ENCODE peak calls at places on chromosomes 4 and X, in five cellular contexts. I is astrocyte of the cerebellum, Y is lower lobe of right lung, X is left lung, T is brain microvascular endothelial cell. O is an unnamed sample.

GRCh38 chrX:123803331-123803983 is 56.4 kb upstream of the XIAP start:
- DNase-seq in I (no peak), Y (no peak), X (no peak), T (peak; percentile 74), O (no peak)

GRCh38 chrX:69113723-69114122 is 51.5 kb downstream of the PJA1 start:
- DNase-seq in I (no peak), Y (no peak), X (no peak), T (no peak), O (no peak)

GRCh38 chr4:152073738-152074137 is 312.9 kb upstream of the GATB start:
- DNase-seq in I (no peak), Y (peak; percentile 71), X (no peak), T (no peak), O (no peak)

GRCh38 chrX:12894074-12894691 is 12.2 kb upstream of the TLR8 start:
- DNase-seq in I (no peak), Y (peak; percentile 55), X (no peak), T (peak; percentile 8), O (no peak)

GRCh38 chrX:70527053-70527452 is 82.4 kb downstream of the DLG3 start:
- DNase-seq in I (no peak), Y (no peak), X (no peak), T (no peak), O (no peak)

GRCh38 chr4:173573286-173573685 is 43.3 kb upstream of the HAND2 start:
- DNase-seq in I (no peak), Y (no peak), X (no peak), T (no peak), O (no peak)

GRCh38 chr4:84887824-84888223 is 78.7 kb downstream of the WDFY3 start:
- DNase-seq in I (no peak), Y (no peak), X (no peak), T (peak; percentile 62), O (no peak)

GRCh38 chr4:88537725-88538124 is 14.1 kb upstream of the PYURF start:
- DNase-seq in I (no peak), Y (no peak), X (no peak), T (no peak), O (no peak)

GRCh38 chr4:15344041-15344440 is 83.8 kb upstream of the C1QTNF7 start:
- DNase-seq in I (peak; percentile 32), Y (no peak), X (no peak), T (peak; percentile 12), O (no peak)

GRCh38 chrX:57286507-57287251 is at the start of gene FAAH2:
- DNase-seq in I (no peak), Y (peak; percentile 78), X (peak; percentile 41), T (no peak), O (no peak)

GRCh38 chr4:25021206-25021605 is 9.5 kb downstream of the LGI2 start:
- DNase-seq in I (no peak), Y (no peak), X (no peak), T (no peak), O (no peak)

GRCh38 chrX:107619836-107620235 is 8.5 kb upstream of the PRPS1 start:
- DNase-seq in I (no peak), Y (no peak), X (no peak), T (peak; percentile 7), O (no peak)

GRCh38 chr4:8038702-8039251 is 99.1 kb upstream of the AFAP1 start:
- DNase-seq in I (no peak), Y (no peak), X (no peak), T (no peak), O (no peak)

GRCh38 chr4:70187216-70187615 is 8.3 kb upstream of the ODAM start:
- DNase-seq in I (no peak), Y (no peak), X (no peak), T (no peak), O (no peak)

GRCh38 chr4:2142630-2143427 is 83.7 kb downstream of the NAT8L start:
- DNase-seq in I (peak; percentile 32), Y (no peak), X (no peak), T (no peak), O (peak; percentile 21)

GRCh38 chrX:29941292-29941691 is 274.1 kb upstream of the MAGEB2 start:
- DNase-seq in I (no peak), Y (no peak), X (no peak), T (peak; percentile 45), O (no peak)

GRCh38 chr4:19806865-19807264 is 444.8 kb upstream of the SLIT2 start:
- DNase-seq in I (no peak), Y (no peak), X (no peak), T (no peak), O (no peak)

GRCh38 chr4:161356351-161356750 is 807.4 kb downstream of the FSTL5 start:
- DNase-seq in I (no peak), Y (no peak), X (no peak), T (no peak), O (no peak)

GRCh38 chr4:185244763-185245162 is 35.4 kb downstream of the SNX25 start:
- DNase-seq in I (no peak), Y (no peak), X (no peak), T (no peak), O (no peak)

GRCh38 chr4:59553739-59554126 is 1646.4 kb upstream of the ADGRL3 start:
- DNase-seq in I (peak; percentile 2), Y (no peak), X (no peak), T (peak; percentile 56), O (peak; percentile 30)

GRCh38 chr4:25861951-25862410 is 807 bp downstream of the SEL1L3 start:
- DNase-seq in I (no peak), Y (peak; percentile 49), X (no peak), T (no peak), O (no peak)

GRCh38 chr4:17613761-17614415 is 553 bp upstream of the MED28 start:
- DNase-seq in I (peak; percentile 38), Y (no peak), X (no peak), T (peak; percentile 64), O (peak; percentile 2)

GRCh38 chr4:2925931-2926860 is 37.0 kb downstream of the NOP14 start:
- DNase-seq in I (no peak), Y (peak; percentile 38), X (no peak), T (no peak), O (no peak)

GRCh38 chr4:129526812-129527211 is 430.9 kb downstream of the C4orf33 start:
- DNase-seq in I (no peak), Y (no peak), X (no peak), T (no peak), O (no peak)

GRCh38 chrX:139862208-139862607 is 70.6 kb downstream of the ATP11C start:
- DNase-seq in I (no peak), Y (no peak), X (no peak), T (no peak), O (no peak)

GRCh38 chr4:124202106-124202505 is 510.4 kb downstream of the ANKRD50 start:
- DNase-seq in I (no peak), Y (no peak), X (no peak), T (no peak), O (no peak)

GRCh38 chr4:168716411-168717129 is 219.7 kb downstream of the PALLD start:
- DNase-seq in I (no peak), Y (no peak), X (no peak), T (no peak), O (no peak)
- H3K4me3 ChIP-seq in I (no peak overlapping the region), Y (no peak overlapping the region), X (no peak overlapping the region), T (no peak overlapping the region), O (no peak overlapping the region)

GRCh38 chr4:177879851-177880250 is 437.6 kb upstream of the AGA start:
- DNase-seq in I (no peak), Y (no peak), X (no peak), T (no peak), O (no peak)
- TF ChIP-seq CTCF in I (no peak), Y (no peak), X (no peak), T (no peak), O (peak; percentile 17)

GRCh38 chr4:176792348-176793059 is at the start of gene VEGFC:
- DNase-seq in I (no peak), Y (peak; percentile 66), X (peak; percentile 83), T (peak; percentile 70), O (no peak)
- H3K4me3 ChIP-seq in I (peak within 1 kb of the TSS; percentile 81), Y (peak within 1 kb of the TSS; percentile 72), X (peak within 1 kb of the TSS; percentile 38), T (peak within 1 kb of the TSS; percentile 90), O (peak within 1 kb of the TSS; percentile 81)

GRCh38 chr4:41257257-41257900 is 651 bp downstream of the UCHL1 start:
- DNase-seq in I (no peak), Y (peak; percentile 61), X (peak; percentile 82), T (peak; percentile 43), O (no peak)
- TF ChIP-seq CTCF in I (no peak), Y (no peak), X (no peak), T (no peak), O (no peak)

GRCh38 chrX:66632473-66632872 is 6.4 kb downstream of the EDA2R start:
- DNase-seq in I (no peak), Y (no peak), X (no peak), T (no peak), O (no peak)
- H3K4me3 ChIP-seq in I (no peak overlapping the region), Y (no peak overlapping the region), X (no peak overlapping the region), T (no peak overlapping the region), O (no peak overlapping the region)

O was measured in retinal pigment epithelial cell.